ENCODE peak calls at places on chromosomes 3 and 15, in seven cellular contexts. P is upper lobe of right lung; T is body of pancreas; W is spleen; M is cardiac muscle cell; F is DND-41; H is CD4-positive, alpha-beta memory T cell. X is an unnamed sample.
A peak's percentile ranks its signal among the peaks of the same experiment; 100 is the strongest.

GRCh38 chr3:138066972-138067371 is 48.4 kb downstream of the DZIP1L start:
- DNase-seq in P (no peak), T (no peak), W (no peak), M (peak; percentile 17), F (no peak), H (no peak), X (no peak)

GRCh38 chr3:87855626-87856025 is 203.2 kb downstream of the CGGBP1 start:
- DNase-seq in P (no peak), T (no peak), W (no peak), M (no peak), F (no peak), H (no peak), X (no peak)

GRCh38 chr15:71940004-71940588 is 129.7 kb downstream of the NR2E3 start:
- DNase-seq in P (no peak), T (no peak), W (no peak), M (no peak), F (no peak), H (no peak), X (no peak)

GRCh38 chr3:36907911-36908646 is 36.8 kb downstream of the TRANK1 start:
- DNase-seq in P (no peak), T (peak; percentile 69), W (peak; percentile 88), M (no peak), F (peak; percentile 80), H (peak; percentile 68), X (peak; percentile 82)

GRCh38 chr15:45225506-45226273 is 26.3 kb upstream of the SLC28A2 start:
- DNase-seq in P (no peak), T (peak; percentile 46), W (no peak), M (no peak), F (peak; percentile 13), H (no peak), X (no peak)

GRCh38 chr3:136735103-136735502 is 17.1 kb downstream of the STAG1 start:
- DNase-seq in P (no peak), T (no peak), W (no peak), M (no peak), F (no peak), H (no peak), X (no peak)

GRCh38 chr3:16311960-16312451 is 47.0 kb downstream of the OXNAD1 start:
- DNase-seq in P (no peak), T (no peak), W (no peak), M (no peak), F (peak; percentile 86), H (peak; percentile 79), X (peak; percentile 75)

GRCh38 chr15:101050647-101051290 is 131.6 kb downstream of the LRRK1 start:
- DNase-seq in P (peak; percentile 34), T (no peak), W (peak; percentile 45), M (no peak), F (no peak), H (no peak), X (no peak)

GRCh38 chr15:31080618-31081017 is 20.9 kb downstream of the TRPM1 start:
- DNase-seq in P (peak; percentile 85), T (peak; percentile 72), W (no peak), M (peak; percentile 87), F (no peak), H (no peak), X (peak; percentile 7)

GRCh38 chr3:132405188-132405587 is 12.1 kb upstream of the DNAJC13 start:
- DNase-seq in P (no peak), T (no peak), W (no peak), M (no peak), F (no peak), H (no peak), X (no peak)

GRCh38 chr3:127423856-127424765 is 136.3 kb upstream of the PRR20G start:
- DNase-seq in P (no peak), T (no peak), W (peak; percentile 54), M (no peak), F (no peak), H (no peak), X (no peak)

GRCh38 chr3:174863488-174863887 is 4.4 kb downstream of the NAALADL2 start:
- DNase-seq in P (no peak), T (no peak), W (no peak), M (no peak), F (no peak), H (no peak), X (no peak)

GRCh38 chr15:86892774-86893449 is 813.2 kb downstream of the AGBL1 start:
- DNase-seq in P (no peak), T (no peak), W (no peak), M (peak; percentile 68), F (no peak), H (no peak), X (no peak)

GRCh38 chr3:69326821-69327433 is 59.0 kb downstream of the FRMD4B start:
- DNase-seq in P (no peak), T (no peak), W (no peak), M (no peak), F (peak; percentile 85), H (peak; percentile 67), X (peak; percentile 49)

GRCh38 chr3:95521396-95521795 is 1293.0 kb upstream of the EPHA6 start:
- DNase-seq in P (no peak), T (no peak), W (no peak), M (no peak), F (no peak), H (no peak), X (no peak)

GRCh38 chr3:87206070-87206469 is 21.0 kb upstream of the CHMP2B start:
- DNase-seq in P (no peak), T (no peak), W (no peak), M (no peak), F (no peak), H (no peak), X (no peak)

GRCh38 chr15:77591960-77592613 is 40.6 kb downstream of the LINGO1 start:
- DNase-seq in P (no peak), T (no peak), W (no peak), M (no peak), F (no peak), H (no peak), X (no peak)

GRCh38 chr15:77988386-77989301 is 88.9 kb downstream of the TBC1D2B start:
- DNase-seq in P (peak; percentile 63), T (no peak), W (peak; percentile 74), M (no peak), F (no peak), H (no peak), X (no peak)

GRCh38 chr3:125211523-125212095 is 939 bp downstream of the SLC12A8 start:
- DNase-seq in P (no peak), T (no peak), W (no peak), M (no peak), F (no peak), H (no peak), X (no peak)

GRCh38 chr3:4950948-4951347 is 28.3 kb upstream of the BHLHE40 start:
- DNase-seq in P (no peak), T (no peak), W (no peak), M (no peak), F (no peak), H (no peak), X (no peak)

GRCh38 chr3:186280737-186281136 is 81.3 kb downstream of the DGKG start:
- DNase-seq in P (no peak), T (no peak), W (no peak), M (no peak), F (no peak), H (no peak), X (no peak)

GRCh38 chr15:40081691-40082194 is 26.9 kb downstream of the BMF start:
- DNase-seq in P (no peak), T (peak; percentile 86), W (peak; percentile 80), M (peak; percentile 86), F (peak; percentile 31), H (no peak), X (no peak)

GRCh38 chr3:134330895-134331810 is 43.1 kb downstream of the AMOTL2 start:
- DNase-seq in P (no peak), T (no peak), W (no peak), M (no peak), F (no peak), H (no peak), X (no peak)

GRCh38 chr3:141959531-141959920 is 83.1 kb downstream of the ATP1B3 start:
- DNase-seq in P (no peak), T (no peak), W (no peak), M (no peak), F (no peak), H (no peak), X (no peak)

GRCh38 chr3:10855083-10855870 is 39.2 kb downstream of the SLC6A11 start:
- DNase-seq in P (no peak), T (no peak), W (no peak), M (no peak), F (no peak), H (no peak), X (no peak)

GRCh38 chr3:58383904-58384303 is 49.7 kb downstream of the PDHB start:
- DNase-seq in P (no peak), T (peak; percentile 35), W (no peak), M (no peak), F (no peak), H (no peak), X (no peak)

GRCh38 chr3:58384381-58385090 is 49.1 kb downstream of the PDHB start:
- DNase-seq in P (no peak), T (no peak), W (no peak), M (no peak), F (no peak), H (no peak), X (no peak)

GRCh38 chr3:58388550-58389061 is 45.0 kb downstream of the PDHB start:
- DNase-seq in P (no peak), T (no peak), W (no peak), M (peak; percentile 42), F (no peak), H (no peak), X (no peak)

GRCh38 chr3:58387650-58388546 is 45.7 kb downstream of the PDHB start:
- DNase-seq in P (no peak), T (no peak), W (no peak), M (no peak), F (no peak), H (no peak), X (no peak)

GRCh38 chr3:58386966-58387365 is 46.7 kb downstream of the PDHB start:
- DNase-seq in P (no peak), T (no peak), W (no peak), M (peak; percentile 31), F (no peak), H (no peak), X (no peak)
- H3K4me1 ChIP-seq in P (peaks cover 36% of the 10 kb centered on the region), T (peaks cover 22% of the 10 kb centered on the region), W (peaks cover 30% of the 10 kb centered on the region), M (peaks cover 25% of the 10 kb centered on the region), F (no peaks in the 10 kb centered on the region), H (no peaks in the 10 kb centered on the region), X (no peaks in the 10 kb centered on the region)

GRCh38 chr3:30300844-30301243 is 305.6 kb upstream of the TGFBR2 start:
- DNase-seq in P (no peak), T (no peak), W (no peak), M (no peak), F (no peak), H (no peak), X (no peak)
- H3K27ac ChIP-seq in P (no peak overlapping the region), T (no peak overlapping the region), W (no peak overlapping the region), M (no peak overlapping the region), F (no peak overlapping the region), H (no peak overlapping the region), X (no peak overlapping the region)

DNA sequence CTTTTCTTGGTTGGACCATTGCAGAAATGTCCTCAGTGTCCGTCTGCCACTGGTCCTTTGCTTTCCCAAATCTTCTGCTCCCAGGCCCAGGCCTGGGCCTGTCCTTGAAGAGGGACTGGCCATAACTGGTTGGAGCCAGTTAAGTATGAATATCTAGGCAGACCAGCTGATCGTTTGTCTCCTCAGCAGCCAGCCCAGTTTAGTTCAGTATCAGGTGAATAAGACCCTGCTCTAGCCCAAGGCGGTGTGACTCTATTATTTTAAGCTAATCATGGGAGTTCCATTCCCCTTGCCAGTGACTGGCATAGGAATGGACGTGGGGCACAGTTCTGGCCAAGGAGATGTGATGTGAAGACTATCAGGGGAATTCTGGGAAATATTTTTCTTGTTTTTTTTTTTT is 73.9 kb upstream of the RASGRF1 start:
- DNase-seq in P (no peak), T (no peak), W (no peak), M (no peak), F (no peak), H (no peak), X (no peak)
- H3K4me3 ChIP-seq in P (no peak overlapping the region), T (no peak overlapping the region), W (no peak overlapping the region), M (no peak overlapping the region), F (no peak overlapping the region), H (no peak overlapping the region), X (no peak overlapping the region)

GRCh38 chr3:147407495-147408179 is 1.3 kb upstream of the ZIC4 start:
- DNase-seq in P (no peak), T (no peak), W (no peak), M (no peak), F (no peak), H (no peak), X (no peak)
- H3K4me1 ChIP-seq in P (peaks cover 19% of the 10 kb centered on the region), T (peaks cover 22% of the 10 kb centered on the region), W (peaks cover 25% of the 10 kb centered on the region), M (peaks cover 4% of the 10 kb centered on the region), F (no peaks in the 10 kb centered on the region), H (no peaks in the 10 kb centered on the region), X (no peaks in the 10 kb centered on the region)

X was measured in CD8-positive, alpha-beta memory T cell.